ENCODE peak calls at places on chromosomes 7 and 10, in seven cellular contexts. L is cardiac muscle cell; Z is HL-60; G is activated CD4-positive, alpha-beta memory T cell treated with anti-CD3 and anti-CD28 coated beads, Interleukin-2, amount 10 ng/mL, durations not matched to agents 7 days and 5 days; C is DMS79; B is M059J; P is hepatocyte. W is an unnamed sample.

GRCh38 chr10:112249722-112250121 is 33.5 kb upstream of the TECTB start:
- DNase-seq in L (no peak), Z (no peak), G (no peak), C (no peak), B (no peak), P (no peak), W (no peak)

GRCh38 chr7:389911-390601 is 100.1 kb downstream of the FOXL3 start:
- DNase-seq in L (no peak), Z (no peak), G (no peak), C (no peak), B (no peak), P (no peak), W (no peak)

GRCh38 chr10:12432402-12433189 is 83.2 kb downstream of the CAMK1D start:
- DNase-seq in L (no peak), Z (no peak), G (no peak), C (peak), B (no peak), P (no peak), W (no peak)

GRCh38 chr7:108270385-108270784 is 140.2 kb upstream of the LAMB4 start:
- DNase-seq in L (peak), Z (no peak), G (no peak), C (no peak), B (peak), P (no peak), W (no peak)

GRCh38 chr10:30413996-30414576 is 19.9 kb upstream of the MAP3K8 start:
- DNase-seq in L (peak), Z (no peak), G (no peak), C (no peak), B (peak), P (peak), W (peak)

GRCh38 chr10:89421018-89421476 is 6.7 kb downstream of the IFIT5 start:
- DNase-seq in L (no peak), Z (no peak), G (no peak), C (peak), B (no peak), P (peak), W (no peak)

GRCh38 chr7:71484381-71484780 is 352.4 kb downstream of the GALNT17 start:
- DNase-seq in L (no peak), Z (no peak), G (no peak), C (no peak), B (peak), P (no peak), W (peak)

GRCh38 chr7:45569290-45569685 is 4.9 kb upstream of the ADCY1 start:
- DNase-seq in L (no peak), Z (no peak), G (no peak), C (no peak), B (no peak), P (no peak), W (no peak)

GRCh38 chr10:36018996-36019395 is 376.9 kb upstream of the FZD8 start:
- DNase-seq in L (no peak), Z (no peak), G (no peak), C (no peak), B (no peak), P (no peak), W (no peak)

GRCh38 chr7:159088016-159088865 is 56.4 kb downstream of the VIPR2 start:
- DNase-seq in L (no peak), Z (no peak), G (peak), C (no peak), B (peak), P (no peak), W (no peak)

GRCh38 chr7:99910976-99911375 is 8.4 kb downstream of the TRIM4 start:
- DNase-seq in L (no peak), Z (no peak), G (no peak), C (no peak), B (no peak), P (no peak), W (no peak)

W was measured in LHCN-M2.